ENCODE peak calls at places on chromosomes 16 and 17, in five cellular contexts. Z is stimulated activated CD4-positive, alpha-beta T cell treated with anti-CD3 and anti-CD28 coated beads, Interleukin-4, amount 100 ng/mL, for 48 hours; E is activated naive CD4-positive, alpha-beta T cell; H is A172; G is iPS-NIHi11. W is an unnamed sample.

GRCh38 chr17:62163847-62164246 is 98.8 kb upstream of the MED13 start:
- DNase-seq in Z (no peak), E (no peak), H (no peak), G (no peak), W (no peak)

GRCh38 chr16:35637683-35638082 is 2178.3 kb downstream of the TP53TG3F start:
- DNase-seq in Z (no peak), E (no peak), H (no peak), G (no peak), W (no peak)

GRCh38 chr17:83199500-83200201 is 120.2 kb downstream of the METRNL start:
- DNase-seq in Z (peak; percentile 71), E (no peak), H (peak; percentile 50), G (no peak), W (peak; percentile 65)

GRCh38 chr17:61816538-61816937 is 46.8 kb downstream of the BRIP1 start:
- DNase-seq in Z (no peak), E (no peak), H (no peak), G (no peak), W (no peak)

GRCh38 chr16:84648595-84649510 is 542 bp downstream of the KLHL36 start:
- DNase-seq in Z (peak; percentile 17), E (no peak), H (no peak), G (peak; percentile 90), W (peak; percentile 30)

GRCh38 chr17:81867123-81867951 is 3.8 kb downstream of the ARHGDIA start:
- DNase-seq in Z (no peak), E (no peak), H (peak; percentile 48), G (no peak), W (peak; percentile 63)

GRCh38 chr16:56479469-56479868 is 28.1 kb downstream of the OGFOD1 start:
- DNase-seq in Z (no peak), E (no peak), H (no peak), G (no peak), W (no peak)

GRCh38 chr17:81285179-81285878 is 9.8 kb downstream of the SLC38A10 start:
- DNase-seq in Z (peak; percentile 57), E (no peak), H (no peak), G (peak; percentile 43), W (peak; percentile 36)

GRCh38 chr16:78045865-78046581 is 23.7 kb downstream of the CLEC3A start:
- DNase-seq in Z (peak; percentile 22), E (no peak), H (peak; percentile 18), G (peak; percentile 97), W (peak; percentile 5)

GRCh38 chr17:8606415-8606814 is 24.1 kb downstream of the MYH10 start:
- DNase-seq in Z (no peak), E (no peak), H (no peak), G (no peak), W (no peak)

GRCh38 chr16:2025251-2025650 is 1.5 kb upstream of the NHERF2 start:
- DNase-seq in Z (no peak), E (no peak), H (no peak), G (no peak), W (no peak)

GRCh38 chr16:86931410-86931941 is 353.1 kb downstream of the FOXL1 start:
- DNase-seq in Z (no peak), E (no peak), H (peak; percentile 96), G (no peak), W (no peak)

GRCh38 chr17:79935845-79936470 is 96.7 kb upstream of the CBX4 start:
- DNase-seq in Z (no peak), E (no peak), H (no peak), G (no peak), W (no peak)

GRCh38 chr17:45046536-45047125 is 4.8 kb downstream of the DCAKD start:
- DNase-seq in Z (no peak), E (no peak), H (no peak), G (no peak), W (no peak)

GRCh38 chr16:79795556-79795955 is 195.0 kb upstream of the MAF start:
- DNase-seq in Z (no peak), E (no peak), H (no peak), G (no peak), W (no peak)

GRCh38 chr17:77409282-77410161 is 268.8 kb downstream of the SEC14L1 start:
- DNase-seq in Z (no peak), E (no peak), H (peak; percentile 90), G (peak; percentile 68), W (no peak)

GRCh38 chr16:29698484-29699323 is 19.7 kb downstream of the QPRT start:
- DNase-seq in Z (no peak), E (no peak), H (no peak), G (peak; percentile 7), W (no peak)

GRCh38 chr16:7057458-7057857 is 275.2 kb upstream of the RBFOX1 start:
- DNase-seq in Z (no peak), E (no peak), H (no peak), G (no peak), W (no peak)

GRCh38 chr17:50582741-50583140 is 22.2 kb downstream of the CACNA1G start:
- DNase-seq in Z (no peak), E (no peak), H (no peak), G (no peak), W (no peak)

GRCh38 chr16:12661656-12662172 is 142.0 kb downstream of the CPPED1 start:
- DNase-seq in Z (peak; percentile 3), E (no peak), H (peak; percentile 74), G (peak; percentile 80), W (no peak)

GRCh38 chr17:233473-233941 is 52.1 kb upstream of the DOC2B start:
- DNase-seq in Z (no peak), E (no peak), H (no peak), G (no peak), W (no peak)

GRCh38 chr16:30010817-30011504 is at the start of gene DOC2A:
- DNase-seq in Z (no peak), E (no peak), H (no peak), G (peak; percentile 84), W (no peak)

GRCh38 chr16:89256651-89257254 is 39.2 kb downstream of the ZNF778 start:
- DNase-seq in Z (peak; percentile 77), E (peak; percentile 51), H (no peak), G (peak; percentile 70), W (peak; percentile 70)

GRCh38 chr17:64992325-64992802 is 64.2 kb downstream of the GNA13 start:
- DNase-seq in Z (peak; percentile 26), E (no peak), H (peak; percentile 87), G (no peak), W (no peak)

GRCh38 chr16:73049051-73049910 is 1.4 kb upstream of the ZFHX3 start:
- DNase-seq in Z (no peak), E (no peak), H (no peak), G (no peak), W (no peak)

GRCh38 chr17:17235212-17236174 is 1.5 kb downstream of the FLCN start:
- DNase-seq in Z (no peak), E (no peak), H (peak; percentile 68), G (no peak), W (no peak)

GRCh38 chr16:53629151-53629550 is 74.5 kb downstream of the RPGRIP1L start:
- DNase-seq in Z (no peak), E (no peak), H (no peak), G (no peak), W (no peak)

GRCh38 chr16:4064950-4065352 is 51.3 kb downstream of the ADCY9 start:
- DNase-seq in Z (no peak), E (no peak), H (no peak), G (no peak), W (no peak)

GRCh38 chr16:23016372-23016771 is 132.9 kb downstream of the USP31 start:
- DNase-seq in Z (no peak), E (no peak), H (no peak), G (no peak), W (no peak)

GRCh38 chr17:7177954-7178477 is 1.2 kb downstream of the ASGR1 start:
- DNase-seq in Z (no peak), E (no peak), H (peak; percentile 29), G (peak; percentile 66), W (no peak)

GRCh38 chr17:16301963-16302855 is 51.1 kb downstream of the CENPV start:
- DNase-seq in Z (no peak), E (no peak), H (no peak), G (no peak), W (no peak)

GRCh38 chr16:77596243-77596642 is 126.1 kb upstream of the NUDT7 start:
- DNase-seq in Z (no peak), E (no peak), H (peak; percentile 49), G (no peak), W (no peak)

GRCh38 chr17:80219777-80220708 is at the start of the genes SGSH and SLC26A11:
- DNase-seq in Z (peak; percentile 74), E (no peak), H (peak; percentile 31), G (peak; percentile 100), W (peak; percentile 76)

W was measured in stimulated activated effector memory CD8-positive, alpha-beta T cell treated with anti-CD3 and anti-CD28 coated beads, Interleukin-12 subunit alpha, Interleukin-12 subunit beta, amount 100 ng/mL, for 72 hours.